ENCODE peak calls at places on chromosomes 16 and 17, in six cellular contexts. V, C, I, E, K and J are unnamed samples.

GRCh38 chr17:34865696-34866095 is 95.6 kb downstream of the CCT6B start:
- DNase-seq in V (no peak), C (no peak), I (no peak), E (no peak), K (no peak), J (no peak)

GRCh38 chr17:63314766-63315165 is 131.3 kb downstream of the CYB561 start:
- DNase-seq in V (no peak), C (no peak), I (no peak), E (no peak), K (no peak), J (no peak)

GRCh38 chr17:43467981-43468541 is 15.7 kb upstream of the DHX8 start:
- DNase-seq in V (peak), C (no peak), I (no peak), E (peak), K (no peak), J (no peak)

GRCh38 chr17:59151007-59151406 is 4.0 kb downstream of the SKA2 start:
- DNase-seq in V (no peak), C (no peak), I (no peak), E (no peak), K (no peak), J (no peak)

GRCh38 chr16:87445486-87445885 is 47.3 kb downstream of the ZCCHC14 start:
- DNase-seq in V (no peak), C (no peak), I (no peak), E (no peak), K (no peak), J (no peak)

GRCh38 chr16:8026450-8026849 is 563.9 kb downstream of the TMEM114 start:
- DNase-seq in V (no peak), C (no peak), I (no peak), E (no peak), K (peak), J (no peak)

GRCh38 chr17:39730095-39730921 is at the start of gene MIEN1:
- DNase-seq in V (no peak), C (peak), I (peak), E (peak), K (peak), J (peak)

GRCh38 chr17:30256756-30257506 is 21.4 kb upstream of the SLC6A4 start:
- DNase-seq in V (no peak), C (no peak), I (no peak), E (no peak), K (no peak), J (no peak)

GRCh38 chr17:79824893-79825579 is 14.2 kb downstream of the CBX4 start:
- DNase-seq in V (no peak), C (no peak), I (no peak), E (no peak), K (no peak), J (no peak)

GRCh38 chr16:89737341-89738071 is 16.2 kb downstream of the ZNF276 start:
- DNase-seq in V (no peak), C (no peak), I (peak), E (no peak), K (no peak), J (no peak)

GRCh38 chr17:62869885-62870580 is 61.9 kb upstream of the MARCHF10 start:
- DNase-seq in V (no peak), C (no peak), I (no peak), E (peak), K (peak), J (no peak)

GRCh38 chr17:40545660-40546059 is 19.6 kb downstream of the CCR7 start:
- DNase-seq in V (no peak), C (no peak), I (no peak), E (no peak), K (no peak), J (peak)

GRCh38 chr17:50986989-50987660 is 121.0 kb upstream of the TOB1 start:
- DNase-seq in V (peak), C (no peak), I (no peak), E (no peak), K (no peak), J (no peak)

GRCh38 chr17:44828919-44829557 is 1.0 kb downstream of the GJC1 start:
- DNase-seq in V (no peak), C (no peak), I (peak), E (no peak), K (no peak), J (no peak)

GRCh38 chr16:57842606-57843005 is 40.3 kb upstream of the KIFC3 start:
- DNase-seq in V (no peak), C (no peak), I (no peak), E (no peak), K (no peak), J (no peak)

GRCh38 chr17:60139438-60140285 is 10.1 kb upstream of the CA4 start:
- DNase-seq in V (no peak), C (peak), I (peak), E (peak), K (peak), J (peak)

GRCh38 chr17:79620207-79621038 is 9.6 kb upstream of the RBFOX3 start:
- DNase-seq in V (no peak), C (peak), I (no peak), E (no peak), K (no peak), J (peak)

GRCh38 chr17:41970901-41971331 is 4.3 kb downstream of the CNP start:
- DNase-seq in V (no peak), C (no peak), I (no peak), E (no peak), K (no peak), J (no peak)

GRCh38 chr16:57264950-57265371 is 19.5 kb downstream of the PLLP start:
- DNase-seq in V (no peak), C (no peak), I (no peak), E (no peak), K (no peak), J (no peak)

GRCh38 chr16:11058820-11059219 is 114.5 kb downstream of the CLEC16A start:
- DNase-seq in V (no peak), C (no peak), I (no peak), E (no peak), K (no peak), J (no peak)

GRCh38 chr17:6856054-6856453 is 24.5 kb upstream of the TEKT1 start:
- DNase-seq in V (no peak), C (no peak), I (no peak), E (no peak), K (no peak), J (no peak)

GRCh38 chr16:50841081-50841886 is 99.4 kb downstream of the CYLD start:
- DNase-seq in V (no peak), C (no peak), I (peak), E (no peak), K (peak), J (no peak)

GRCh38 chr17:41818024-41818423 is 5.2 kb downstream of the FKBP10 start:
- DNase-seq in V (no peak), C (no peak), I (no peak), E (no peak), K (no peak), J (no peak)

GRCh38 chr17:81083125-81083765 is 48.3 kb downstream of the BAIAP2 start:
- DNase-seq in V (no peak), C (no peak), I (no peak), E (no peak), K (no peak), J (no peak)

GRCh38 chr16:86018487-86018886 is 119.5 kb downstream of the IRF8 start:
- DNase-seq in V (no peak), C (peak), I (no peak), E (no peak), K (no peak), J (no peak)

GRCh38 chr16:56609463-56609921 is 1.1 kb downstream of the MT2A start:
- DNase-seq in V (peak), C (no peak), I (peak), E (peak), K (no peak), J (no peak)

GRCh38 chr17:7043195-7043543 is 723 bp downstream of the SLC16A11 start:
- DNase-seq in V (no peak), C (no peak), I (no peak), E (no peak), K (no peak), J (no peak)